ENCODE peak calls at places on chromosomes 6 and 20, in seven cellular contexts. M is tibial artery, L is Calu3, F is EL, K is GM03348, O is GM12892, V is anterior cingulate cortex. T is an unnamed sample.

GRCh38 chr20:57582432-57583288 is 21.8 kb downstream of the PCK1 start:
- DNase-seq in K (no peak), O (no peak), F (no peak), L (peak; percentile 44), V (peak; percentile 9), M (peak; percentile 74), T (peak; percentile 93)

GRCh38 chr6:12801141-12801540 is 84.6 kb downstream of the PHACTR1 start:
- DNase-seq in O (no peak), F (no peak), K (peak; percentile 39), V (no peak), L (no peak), M (no peak), T (no peak)

GRCh38 chr20:40563296-40563950 is 125.6 kb downstream of the MAFB start:
- DNase-seq in K (peak; percentile 15), F (peak; percentile 29), M (no peak), V (no peak), L (peak; percentile 98), O (no peak), T (no peak)

GRCh38 chr6:37891072-37891471 is 71.5 kb downstream of the ZFAND3 start:
- DNase-seq in F (no peak), M (no peak), L (no peak), V (no peak), O (no peak), K (no peak), T (no peak)

GRCh38 chr6:150038202-150038830 is 13.0 kb upstream of the RAET1L start:
- DNase-seq in L (no peak), F (peak; percentile 45), V (no peak), O (no peak), K (no peak), M (no peak), T (no peak)

GRCh38 chr6:43260791-43261190 is 17.5 kb downstream of the TTBK1 start:
- DNase-seq in V (no peak), F (no peak), K (no peak), M (no peak), O (no peak), L (no peak), T (no peak)

GRCh38 chr6:20572940-20573339 is 38.7 kb downstream of the CDKAL1 start:
- DNase-seq in K (peak; percentile 37), O (no peak), F (peak; percentile 56), V (no peak), M (no peak), L (no peak), T (no peak)

GRCh38 chr6:126804255-126805064 is 314.0 kb upstream of the RSPO3 start:
- DNase-seq in O (peak; percentile 2), K (peak; percentile 50), V (no peak), M (no peak), L (peak; percentile 32), F (peak; percentile 58), T (no peak)

GRCh38 chr6:106103728-106104109 is 17.6 kb downstream of the PRDM1 start:
- DNase-seq in M (no peak), V (no peak), K (no peak), O (peak; percentile 48), F (no peak), L (peak; percentile 47), T (no peak)

GRCh38 chr6:19697744-19698290 is 139.4 kb upstream of the ID4 start:
- DNase-seq in L (no peak), O (no peak), V (no peak), M (no peak), F (peak; percentile 78), K (peak; percentile 75), T (no peak)

GRCh38 chr20:34129518-34130162 is 17.6 kb upstream of the EIF2S2 start:
- DNase-seq in K (peak; percentile 76), V (peak; percentile 6), O (peak; percentile 45), L (peak; percentile 84), M (peak; percentile 51), F (peak; percentile 77), T (peak; percentile 70)

GRCh38 chr20:8057871-8058270 is 38.3 kb upstream of the TMX4 start:
- DNase-seq in V (no peak), M (no peak), F (no peak), O (no peak), L (no peak), K (no peak), T (no peak)

GRCh38 chr6:139533166-139533565 is 158.7 kb upstream of the CITED2 start:
- DNase-seq in O (no peak), V (no peak), M (no peak), L (no peak), F (no peak), K (peak; percentile 22), T (no peak)

GRCh38 chr6:142820336-142821016 is 124.5 kb downstream of the HIVEP2 start:
- DNase-seq in F (no peak), K (no peak), M (no peak), L (no peak), V (no peak), O (no peak), T (no peak)

GRCh38 chr20:34426026-34426425 is 63.0 kb downstream of the ITCH start:
- DNase-seq in L (no peak), V (no peak), K (peak; percentile 46), O (no peak), F (no peak), M (no peak), T (no peak)

GRCh38 chr20:17898548-17898994 is 70.0 kb downstream of the SNX5 start:
- DNase-seq in O (no peak), M (peak; percentile 87), F (peak; percentile 70), V (peak; percentile 51), K (peak; percentile 81), L (peak; percentile 41), T (peak; percentile 90)

GRCh38 chr6:7442467-7442866 is 52.9 kb downstream of the RIOK1 start:
- DNase-seq in K (no peak), F (no peak), V (no peak), L (no peak), M (no peak), O (no peak), T (no peak)

GRCh38 chr20:32763202-32763999 is 1.2 kb downstream of the DNMT3B start:
- DNase-seq in M (no peak), V (peak; percentile 5), F (no peak), O (peak; percentile 48), L (peak; percentile 62), K (peak; percentile 33), T (no peak)

T was measured in sigmoid colon.